ENCODE peak calls at places on chromosomes 16 and 17, in seven cellular contexts. I, A, U, M, L, G and Q are unnamed samples.
A peak's percentile ranks its signal among the peaks of the same experiment; 100 is the strongest.

GRCh38 chr16:86211265-86211664 is 299.1 kb upstream of the FOXF1 start:
- DNase-seq in G (no peak), U (no peak), M (no peak), L (no peak), I (no peak), A (no peak), Q (no peak)

GRCh38 chr16:88686439-88687253 is at the start of gene SNAI3:
- DNase-seq in G (peak; percentile 97), I (peak; percentile 91), U (no peak), M (peak; percentile 78), L (peak; percentile 90), A (peak; percentile 89), Q (no peak)

GRCh38 chr17:76997981-76998531 is 129.9 kb downstream of the MGAT5B start:
- DNase-seq in U (no peak), G (peak; percentile 71), L (no peak), I (no peak), A (no peak), M (no peak), Q (no peak)

GRCh38 chr17:57463103-57463885 is 207.0 kb downstream of the MSI2 start:
- DNase-seq in I (peak; percentile 42), M (no peak), G (no peak), L (no peak), A (no peak), U (no peak), Q (no peak)

GRCh38 chr17:63688396-63689020 is 11.4 kb downstream of the LIMD2 start:
- DNase-seq in M (no peak), L (no peak), A (no peak), G (no peak), U (no peak), I (no peak), Q (no peak)

GRCh38 chr16:11576427-11577289 is 10.1 kb downstream of the LITAF start:
- DNase-seq in M (no peak), L (no peak), G (no peak), I (no peak), A (no peak), U (no peak), Q (no peak)

GRCh38 chr17:82520041-82520910 is 744 bp downstream of the FOXK2 start:
- DNase-seq in M (no peak), L (no peak), A (no peak), G (no peak), I (peak; percentile 24), U (no peak), Q (no peak)

GRCh38 chr16:89475144-89475543 is 15.2 kb downstream of the ANKRD11 start:
- DNase-seq in U (no peak), L (no peak), G (no peak), M (no peak), A (no peak), I (no peak), Q (no peak)

GRCh38 chr17:68175905-68176304 is 71.9 kb upstream of the AMZ2 start:
- DNase-seq in M (no peak), U (no peak), L (no peak), I (no peak), A (no peak), G (no peak), Q (no peak)

GRCh38 chr16:88005968-88006367 is 54.7 kb downstream of the BANP start:
- DNase-seq in A (no peak), M (no peak), G (no peak), L (no peak), I (no peak), U (no peak), Q (no peak)

GRCh38 chr16:3854740-3855139 is 25.8 kb downstream of the CREBBP start:
- DNase-seq in L (no peak), M (no peak), I (no peak), G (no peak), U (no peak), A (no peak), Q (no peak)

GRCh38 chr17:44353656-44354331 is 8.7 kb downstream of the GRN start:
- DNase-seq in A (no peak), G (peak; percentile 60), U (no peak), L (no peak), M (no peak), I (no peak), Q (no peak)

GRCh38 chr17:82103588-82104451 is 5.8 kb upstream of the FASN start:
- DNase-seq in I (peak; percentile 97), U (no peak), G (no peak), L (peak; percentile 77), M (peak; percentile 93), A (peak; percentile 75), Q (no peak)

GRCh38 chr17:65058151-65058550 is 1.6 kb upstream of the GNA13 start:
- DNase-seq in L (no peak), A (no peak), G (no peak), U (no peak), M (no peak), I (no peak), Q (no peak)

GRCh38 chr16:11835891-11836652 is 15.3 kb downstream of the RSL1D1 start:
- DNase-seq in U (peak; percentile 87), M (no peak), L (no peak), G (no peak), A (no peak), I (no peak), Q (peak; percentile 30)

DNA sequence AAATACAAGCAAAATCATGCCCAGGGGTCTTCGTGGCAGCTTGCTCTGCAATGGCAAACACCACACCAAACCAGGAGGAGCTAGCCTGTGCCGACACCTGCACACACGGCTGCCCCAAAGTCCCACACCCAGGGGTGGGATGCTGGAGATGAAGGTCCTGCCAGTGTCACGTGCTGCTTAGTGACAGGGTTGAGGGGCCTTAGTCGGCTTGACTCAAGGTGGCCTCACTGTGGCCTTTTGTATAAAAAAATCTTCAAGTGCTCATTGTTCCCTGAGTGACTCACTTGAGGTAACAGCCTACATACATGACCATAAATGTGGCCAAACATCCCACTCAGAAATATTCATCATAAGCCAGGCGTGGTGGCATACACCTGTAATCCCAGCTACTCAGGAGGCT is 7.3 kb downstream of the TRIM65 start:
- DNase-seq in G (no peak), I (no peak), U (no peak), A (no peak), M (no peak), L (no peak), Q (no peak)
- TF ChIP-seq CTCF in G (no peak), I (no peak), U (no peak), A (no peak), M (no peak), L (no peak), Q (no peak)

GRCh38 chr17:949623-950338 is 29.8 kb downstream of the NXN start:
- DNase-seq in G (no peak), I (no peak), U (no peak), A (no peak), L (no peak), M (no peak), Q (no peak)

GRCh38 chr17:953767-954166 is 25.8 kb downstream of the NXN start:
- DNase-seq in U (no peak), I (peak; percentile 27), L (no peak), G (no peak), M (no peak), A (no peak), Q (no peak)

GRCh38 chr17:948284-948852 is 31.2 kb downstream of the NXN start:
- DNase-seq in U (no peak), L (no peak), M (peak; percentile 65), I (peak; percentile 44), G (no peak), A (no peak), Q (peak; percentile 18)

GRCh38 chr17:954431-955164 is 25.0 kb downstream of the NXN start:
- DNase-seq in M (no peak), A (peak; percentile 60), I (peak; percentile 61), G (no peak), U (no peak), L (peak; percentile 62), Q (no peak)

DNA sequence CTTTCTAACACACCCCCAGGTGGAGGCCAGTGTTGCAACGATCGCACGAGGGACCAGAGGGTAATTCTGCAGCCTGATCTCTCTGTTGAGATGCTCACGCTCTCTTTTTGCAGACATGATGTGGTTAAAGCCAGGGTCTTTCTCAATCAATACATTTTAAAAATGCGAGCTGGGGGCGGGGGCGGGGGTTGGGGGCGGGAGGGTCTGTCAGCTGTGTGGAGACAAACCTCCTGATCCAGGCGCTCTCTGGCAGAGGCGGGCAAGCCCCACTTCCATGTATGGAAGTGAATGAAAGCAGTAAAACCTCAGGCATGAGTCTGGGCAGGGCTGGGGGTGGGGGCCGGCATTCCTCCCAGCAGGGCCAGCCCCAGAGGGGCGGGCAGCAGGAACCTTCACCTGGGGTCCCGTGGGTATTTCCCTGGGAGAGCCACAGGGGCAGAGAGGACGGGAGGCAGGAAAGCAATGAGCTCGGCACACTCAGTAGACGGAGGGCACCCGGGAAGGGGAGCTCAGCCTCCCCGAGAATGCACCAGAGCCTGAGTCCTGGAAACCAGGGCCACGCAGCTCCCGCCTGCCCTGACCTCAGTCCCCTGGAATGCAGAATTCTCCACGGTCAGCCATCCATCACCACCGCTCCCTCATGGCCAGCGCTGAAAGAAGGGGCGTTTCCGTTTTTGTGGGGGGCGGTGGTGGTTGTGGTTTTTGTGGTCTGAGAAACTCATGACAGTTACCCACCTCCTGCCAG is 28.0 kb downstream of the NXN start:
- DNase-seq in G (no peak), I (peak; percentile 88), M (peak; percentile 50), L (no peak), A (no peak), U (no peak), Q (peak; percentile 82)
- TF ChIP-seq CTCF in G (no peak), I (no peak), M (no peak), L (no peak), A (no peak), U (no peak), Q (no peak)

DNA sequence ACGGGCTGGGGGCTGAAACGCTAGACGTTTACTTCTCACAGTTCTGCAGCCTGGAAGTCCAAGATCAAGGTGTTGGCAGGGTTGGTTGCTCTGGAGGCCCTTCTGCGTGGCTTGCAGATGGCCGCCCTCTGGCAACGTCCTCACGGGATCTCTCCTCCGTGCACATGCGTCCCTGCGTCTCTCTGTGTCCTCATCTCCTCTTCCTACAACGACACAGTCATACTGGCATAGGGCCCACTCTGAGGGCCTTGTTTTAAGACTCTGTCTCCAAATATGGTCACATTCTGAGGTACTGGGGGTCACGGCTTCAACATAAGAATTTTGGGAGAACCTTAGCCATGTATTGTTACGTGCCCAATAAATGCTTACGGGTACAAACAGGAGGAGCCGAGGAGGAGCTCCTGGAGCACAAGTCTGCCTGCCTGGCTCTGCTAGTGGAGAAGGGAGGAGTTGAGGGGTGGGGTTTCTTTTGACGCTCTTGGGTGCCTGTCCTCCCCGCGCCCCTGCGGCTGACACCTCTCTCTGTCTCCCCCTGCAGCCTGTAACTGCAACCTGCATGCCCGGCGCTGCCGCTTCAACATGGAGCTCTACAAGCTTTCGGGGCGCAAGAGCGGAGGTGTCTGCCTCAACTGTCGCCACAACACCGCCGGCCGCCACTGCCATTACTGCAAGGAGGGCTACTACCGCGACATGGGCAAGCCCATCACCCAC is 141.1 kb downstream of the NTN1 start:
- DNase-seq in L (no peak), G (no peak), I (no peak), U (no peak), M (no peak), A (no peak), Q (no peak)
- TF ChIP-seq CTCF in L (no peak), G (peak; percentile 8), I (no peak), U (peak; percentile 13), M (no peak), A (no peak), Q (no peak)

GRCh38 chr17:34755371-34755770 is 176.0 kb downstream of the TMEM132E start:
- DNase-seq in U (no peak), A (no peak), L (no peak), G (no peak), I (no peak), M (no peak), Q (no peak)

DNA sequence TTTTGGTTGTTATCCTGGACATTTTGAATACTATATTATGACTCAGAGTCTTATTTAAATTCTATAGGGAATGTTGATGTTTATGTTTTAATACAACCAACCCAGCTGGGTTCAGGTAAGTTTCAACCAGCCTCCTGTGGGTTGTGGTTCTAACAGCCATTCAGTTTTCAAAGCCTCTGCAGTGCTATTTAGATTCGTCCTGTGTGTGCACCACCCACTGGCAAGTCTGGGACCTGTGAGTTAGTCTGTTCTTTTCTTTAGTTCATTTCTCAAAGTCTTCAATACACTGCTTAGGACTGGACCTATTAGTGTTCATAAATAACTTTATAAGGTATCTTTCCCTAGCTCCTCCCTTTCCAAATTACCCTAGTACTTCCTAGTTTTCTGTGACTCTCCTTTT is 170.6 kb downstream of the TMEM132E start:
- DNase-seq in G (no peak), M (no peak), L (no peak), A (no peak), I (no peak), U (no peak), Q (no peak)
- TF ChIP-seq CTCF in G (no peak), M (no peak), L (no peak), A (no peak), I (no peak), U (peak; percentile 4), Q (no peak)